ENCODE peak calls at places on chromosomes 1 and 21, in nine cellular contexts. A, G, E, I, J, P, Z, X and L are unnamed samples. For H3K4me1 and H3K36me3, the result is how much of the 10 kb centered on the place peaks cover.

GRCh38 chr1:64624859-64625258 is 120.0 kb upstream of the RAVER2 start:
- DNase-seq in A (no peak), G (no peak), E (no peak), I (no peak), J (no peak), P (no peak), Z (no peak), X (no peak), L (no peak)

GRCh38 chr1:18955116-18955441 is 1.4 kb downstream of the IFFO2 start:
- DNase-seq in A (no peak), G (no peak), E (no peak), I (no peak), J (no peak), P (no peak), Z (no peak), X (no peak), L (no peak)

GRCh38 chr1:63973005-63973419 is 199.2 kb downstream of the ROR1 start:
- DNase-seq in A (no peak), G (no peak), E (no peak), I (no peak), J (peak), P (no peak), Z (no peak), X (no peak), L (no peak)

GRCh38 chr21:44845418-44846200 is 27.7 kb upstream of the SUMO3 start:
- DNase-seq in A (peak), G (peak), E (peak), I (peak), J (peak), P (peak), Z (peak), X (peak), L (peak)

GRCh38 chr1:59290173-59290954 is 6.5 kb upstream of the FGGY start:
- DNase-seq in A (peak), G (no peak), E (no peak), I (peak), J (peak), P (no peak), Z (peak), X (peak), L (peak)

GRCh38 chr1:53176452-53177344 is 19.9 kb upstream of the CPT2 start:
- DNase-seq in A (peak), G (no peak), E (no peak), I (peak), J (no peak), P (no peak), Z (peak), X (peak), L (no peak)

GRCh38 chr1:36223373-36223995 is 759 bp upstream of the THRAP3 start:
- DNase-seq in A (no peak), G (no peak), E (no peak), I (no peak), J (peak), P (no peak), Z (peak), X (peak), L (no peak)

GRCh38 chr1:152014943-152015342 is 21.3 kb upstream of the S100A10 start:
- DNase-seq in A (no peak), G (no peak), E (no peak), I (no peak), J (no peak), P (no peak), Z (no peak), X (no peak), L (no peak)

GRCh38 chr21:42495765-42496119 is 282 bp downstream of the RSPH1 start:
- DNase-seq in A (no peak), G (no peak), E (no peak), I (no peak), J (no peak), P (no peak), Z (peak), X (peak), L (no peak)

GRCh38 chr1:76939107-76939816 is 72.0 kb downstream of the ST6GALNAC5 start:
- DNase-seq in A (no peak), G (no peak), E (no peak), I (no peak), J (no peak), P (peak), Z (peak), X (no peak), L (no peak)

GRCh38 chr1:227225715-227226346 is 92.5 kb downstream of the CDC42BPA start:
- DNase-seq in A (no peak), G (no peak), E (no peak), I (no peak), J (no peak), P (no peak), Z (peak), X (no peak), L (no peak)

GRCh38 chr1:182392045-182393028 is 747 bp upstream of the GLUL start:
- DNase-seq in A (peak), G (peak), E (no peak), I (peak), J (no peak), P (no peak), Z (peak), X (peak), L (peak)

GRCh38 chr1:77095231-77095630 is 124.0 kb downstream of the PIGK start:
- DNase-seq in A (no peak), G (no peak), E (no peak), I (no peak), J (no peak), P (no peak), Z (no peak), X (no peak), L (no peak)

GRCh38 chr1:175191654-175192053 is 922 bp downstream of the KIAA0040 start:
- DNase-seq in A (no peak), G (no peak), E (no peak), I (no peak), J (no peak), P (no peak), Z (peak), X (peak), L (peak)

GRCh38 chr1:27348861-27349783 is 7.3 kb downstream of the SYTL1 start:
- DNase-seq in A (peak), G (no peak), E (no peak), I (peak), J (peak), P (peak), Z (peak), X (peak), L (peak)

GRCh38 chr1:178086294-178087255 is 7.3 kb upstream of the RASAL2 start:
- DNase-seq in A (no peak), G (no peak), E (no peak), I (no peak), J (no peak), P (no peak), Z (peak), X (no peak), L (no peak)

GRCh38 chr1:233319272-233319671 is 8.3 kb upstream of the MAP3K21 start:
- DNase-seq in A (no peak), G (no peak), E (no peak), I (no peak), J (no peak), P (no peak), Z (no peak), X (no peak), L (no peak)

GRCh38 chr1:1361233-1361981 is 3.1 kb upstream of the MXRA8 start:
- DNase-seq in A (no peak), G (peak), E (no peak), I (no peak), J (peak), P (no peak), Z (no peak), X (no peak), L (peak)

DNA sequence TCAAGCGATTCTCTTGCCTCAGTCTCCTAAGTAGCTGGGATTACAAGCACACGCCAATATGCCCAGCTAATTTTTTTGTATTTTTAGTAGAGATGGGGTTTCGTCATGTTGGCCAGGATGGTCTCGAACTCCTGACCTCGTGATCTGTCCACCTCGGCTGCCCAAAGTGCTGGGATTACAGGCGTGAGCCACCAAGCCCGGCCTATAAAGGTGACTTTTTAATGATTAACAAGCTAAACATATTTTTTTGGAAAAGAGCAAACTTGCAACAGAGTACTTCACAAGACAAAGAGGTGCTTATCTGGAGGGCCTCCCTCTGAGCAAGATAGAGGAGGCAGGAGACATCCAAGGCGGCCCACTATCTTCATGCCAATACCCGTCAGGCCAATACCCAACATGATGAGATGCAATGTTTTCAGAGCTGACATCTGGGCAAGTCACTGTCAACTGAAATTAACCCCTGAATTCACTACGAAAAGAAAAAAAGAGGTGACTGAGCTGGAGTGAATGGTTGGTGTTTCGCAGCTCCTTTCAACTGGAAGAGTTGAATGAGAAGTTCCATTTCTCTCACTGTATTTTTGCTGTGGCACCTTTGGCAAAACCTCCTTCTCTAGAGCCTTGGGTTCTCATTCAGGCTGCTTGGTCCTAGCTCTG is 10.4 kb downstream of the BCAR3 start:
- DNase-seq in A (no peak), G (no peak), E (no peak), I (no peak), J (peak), P (no peak), Z (no peak), X (no peak), L (no peak)
- H3K4me1 ChIP-seq in A (half or more), G (half or more), E (half or more), I (half or more), J (half or more), P (under half), Z (half or more), X (half or more), L (under half)

GRCh38 chr1:212949771-212950170 is 570 bp upstream of the VASH2 start:
- DNase-seq in A (no peak), G (no peak), E (no peak), I (no peak), J (no peak), P (no peak), Z (no peak), X (no peak), L (no peak)
- H3K4me3 ChIP-seq in A (peak), G (peak), E (peak), I (peak), J (peak), P (peak), Z (peak), X (peak), L (no peak)

GRCh38 chr1:54866801-54867716 is 19.9 kb downstream of the DHCR24 start:
- DNase-seq in A (no peak), G (peak), E (no peak), I (peak), J (peak), P (no peak), Z (peak), X (peak), L (no peak)
- H3K36me3 ChIP-seq in A (half or more), G (under half), E (under half), I (under half), J (half or more), P (half or more), Z (under half), X (under half), L (under half)

GRCh38 chr21:45943630-45944540 is 37.7 kb upstream of the COL6A1 start:
- DNase-seq in A (no peak), G (no peak), E (no peak), I (no peak), J (no peak), P (no peak), Z (peak), X (no peak), L (no peak)
- H3K4me1 ChIP-seq in A (under half), G (under half), E (under half), I (under half), J (under half), P (under half), Z (under half), X (under half), L (under half)

GRCh38 chr1:150257624-150258274 is at the start of gene CA14:
- DNase-seq in A (no peak), G (no peak), E (no peak), I (peak), J (peak), P (peak), Z (no peak), X (no peak), L (no peak)
- H3K4me3 ChIP-seq in A (no peak), G (no peak), E (no peak), I (no peak), J (peak), P (peak), Z (peak), X (no peak), L (no peak)

DNA sequence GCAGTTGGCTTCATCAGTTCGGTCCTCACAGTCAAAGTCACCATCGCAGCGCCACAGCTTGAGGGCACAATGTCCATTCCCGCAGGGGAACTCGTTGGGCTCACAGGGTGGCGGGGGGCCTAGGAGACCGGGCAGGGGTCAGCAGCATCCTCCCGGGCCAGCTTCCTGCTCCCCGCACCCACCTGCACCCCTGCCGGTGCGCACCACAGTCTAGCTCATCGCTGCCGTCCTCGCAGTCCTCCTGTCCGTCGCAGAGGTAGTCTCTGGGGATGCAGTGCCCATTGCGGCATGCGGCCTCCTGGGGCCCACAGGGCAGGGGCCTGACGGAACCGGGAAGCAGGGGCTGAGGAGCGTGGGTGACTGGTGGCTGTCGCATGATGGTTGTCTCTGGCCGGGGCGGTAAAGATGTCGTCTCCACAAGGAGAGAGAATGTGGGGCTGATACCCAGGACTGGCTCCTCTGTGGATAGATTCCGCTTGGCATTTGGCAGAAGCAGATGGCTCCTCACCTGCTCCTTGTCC is 49.8 kb downstream of the HSPG2 start:
- DNase-seq in A (no peak), G (no peak), E (no peak), I (no peak), J (no peak), P (no peak), Z (no peak), X (no peak), L (no peak)
- H3K36me3 ChIP-seq in A (half or more), G (half or more), E (half or more), I (half or more), J (half or more), P (under half), Z (under half), X (under half), L (under half)

GRCh38 chr1:155979525-155980343 is 1.4 kb upstream of the ARHGEF2 start:
- DNase-seq in A (no peak), G (peak), E (peak), I (no peak), J (no peak), P (no peak), Z (peak), X (peak), L (peak)

GRCh38 chr1:155984341-155984740 is 6.0 kb upstream of the ARHGEF2 start:
- DNase-seq in A (no peak), G (no peak), E (no peak), I (no peak), J (peak), P (no peak), Z (no peak), X (no peak), L (no peak)

GRCh38 chr1:155981266-155982088 is 3.1 kb upstream of the ARHGEF2 start:
- DNase-seq in A (peak), G (peak), E (no peak), I (no peak), J (no peak), P (no peak), Z (peak), X (peak), L (peak)

GRCh38 chr1:155983191-155984023 is 5.1 kb upstream of the ARHGEF2 start:
- DNase-seq in A (no peak), G (peak), E (no peak), I (no peak), J (peak), P (no peak), Z (peak), X (peak), L (no peak)

GRCh38 chr1:155982106-155982505 is 3.8 kb upstream of the ARHGEF2 start:
- DNase-seq in A (no peak), G (no peak), E (no peak), I (no peak), J (no peak), P (no peak), Z (peak), X (no peak), L (no peak)
- H3K4me1 ChIP-seq in A (half or more), G (half or more), E (under half), I (half or more), J (under half), P (under half), Z (under half), X (half or more), L (under half)

GRCh38 chr1:220887868-220888664 is 8.8 kb downstream of the HLX start:
- DNase-seq in A (no peak), G (no peak), E (no peak), I (no peak), J (peak), P (no peak), Z (peak), X (no peak), L (no peak)

GRCh38 chr1:220885971-220886370 is 6.7 kb downstream of the HLX start:
- DNase-seq in A (no peak), G (no peak), E (no peak), I (no peak), J (no peak), P (no peak), Z (no peak), X (no peak), L (no peak)

GRCh38 chr1:220886470-220887201 is 7.4 kb downstream of the HLX start:
- DNase-seq in A (no peak), G (no peak), E (no peak), I (no peak), J (no peak), P (no peak), Z (no peak), X (no peak), L (no peak)

GRCh38 chr1:220888665-220888986 is 9.4 kb downstream of the HLX start:
- DNase-seq in A (no peak), G (no peak), E (no peak), I (no peak), J (no peak), P (no peak), Z (no peak), X (no peak), L (no peak)

DNA sequence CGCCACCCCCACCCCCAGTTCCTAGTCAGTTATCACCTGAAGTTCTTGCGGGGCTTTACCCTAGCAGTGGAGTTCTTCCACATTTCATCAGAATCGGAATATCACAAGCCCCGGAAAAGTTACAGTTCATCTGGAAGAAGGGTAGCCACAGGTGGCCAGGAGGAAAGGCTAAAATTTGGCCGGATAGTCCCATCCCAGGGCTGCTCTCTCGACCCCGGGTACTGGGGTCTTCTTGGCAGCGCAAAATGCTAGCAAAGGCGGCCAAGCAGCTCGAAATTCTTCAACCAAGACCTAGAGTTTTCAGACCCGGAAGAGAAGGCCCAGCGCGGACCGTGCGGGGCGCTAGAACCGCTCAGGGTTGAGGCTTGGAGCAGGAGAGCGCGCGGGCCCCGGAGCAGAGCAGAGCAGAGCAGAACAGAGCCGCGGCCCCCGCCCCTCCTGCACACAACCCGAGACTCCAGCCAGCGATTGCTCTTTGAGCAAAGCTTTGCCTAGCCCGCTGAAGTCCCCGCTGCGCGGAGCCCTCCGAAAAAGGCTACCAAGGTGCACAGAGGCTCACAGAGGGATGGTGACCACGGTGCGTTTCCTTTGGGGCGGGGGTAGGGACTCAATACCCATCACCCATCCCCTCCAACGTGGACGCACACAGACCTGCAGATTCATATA is 8.1 kb downstream of the HLX start:
- DNase-seq in A (no peak), G (no peak), E (no peak), I (no peak), J (peak), P (no peak), Z (peak), X (no peak), L (no peak)
- H3K4me3 ChIP-seq in A (peak), G (peak), E (peak), I (no peak), J (peak), P (no peak), Z (peak), X (no peak), L (no peak)